ENCODE peak calls at places on chromosomes 13 and 19, in seven cellular contexts. I is GM12878, M is HCT116, B is K562, A is GM23338, G is Panc1, K is GM12892. H is an unnamed sample.

GRCh38 chr19:3358919-3359849 is 7.2 kb upstream of the NFIC start:
- DNase-seq in B (peak), M (no peak), G (no peak), I (no peak), K (peak), A (peak), H (peak)

GRCh38 chr13:37386276-37386675 is 212.3 kb downstream of the POSTN start:
- DNase-seq in B (no peak), G (no peak), A (no peak), I (no peak), K (no peak), M (no peak), H (no peak)

GRCh38 chr13:36998624-36999041 is 507 bp downstream of the ALG5 start:
- DNase-seq in G (no peak), I (no peak), M (no peak), A (peak), B (peak), K (peak), H (peak)

GRCh38 chr19:8221161-8221560 is 12.0 kb downstream of the CERS4 start:
- DNase-seq in G (no peak), A (no peak), K (no peak), I (no peak), B (no peak), M (no peak), H (no peak)

GRCh38 chr19:35247526-35248309 is 1.1 kb upstream of the LSR start:
- DNase-seq in A (peak), K (peak), M (peak), G (peak), I (peak), B (peak), H (peak)

GRCh38 chr19:28522545-28522922 is 690.4 kb downstream of the UQCRFS1 start:
- DNase-seq in A (no peak), B (peak), M (no peak), I (no peak), K (no peak), G (no peak), H (no peak)

GRCh38 chr19:19348266-19348665 is 27.6 kb downstream of the MAU2 start:
- DNase-seq in G (no peak), K (no peak), A (no peak), B (no peak), I (no peak), M (no peak), H (no peak)

GRCh38 chr19:2823646-2824045 is 4.0 kb downstream of the ZNF554 start:
- DNase-seq in M (no peak), A (no peak), B (no peak), G (no peak), I (no peak), K (no peak), H (no peak)

GRCh38 chr13:29613101-29613500 is 17.6 kb upstream of the SLC7A1 start:
- DNase-seq in I (no peak), A (no peak), G (no peak), K (no peak), B (no peak), M (no peak), H (no peak)

GRCh38 chr13:70544706-70545105 is 436.5 kb upstream of the KLHL1 start:
- DNase-seq in I (no peak), M (no peak), G (no peak), B (no peak), A (no peak), K (no peak), H (no peak)

GRCh38 chr19:45271709-45272108 is 20.6 kb downstream of the MARK4 start:
- DNase-seq in M (no peak), A (no peak), G (no peak), K (no peak), I (no peak), B (no peak), H (no peak)

GRCh38 chr13:49897713-49898112 is 38.4 kb downstream of the SPRYD7 start:
- DNase-seq in M (no peak), B (no peak), K (no peak), G (no peak), I (no peak), A (no peak), H (no peak)

GRCh38 chr13:93080587-93080986 is 146.0 kb upstream of the GPC6 start:
- DNase-seq in K (no peak), A (peak), B (no peak), I (no peak), M (no peak), G (no peak), H (no peak)

GRCh38 chr13:28568286-28568685 is 73.4 kb upstream of the FLT1 start:
- DNase-seq in M (no peak), G (no peak), B (peak), K (no peak), A (no peak), I (no peak), H (peak)

GRCh38 chr13:21435710-21436151 is 23.4 kb downstream of the ZDHHC20 start:
- DNase-seq in M (peak), I (peak), A (no peak), K (peak), G (no peak), B (peak), H (peak)

GRCh38 chr19:33396701-33397535 is 23.4 kb downstream of the CEBPG start:
- DNase-seq in K (no peak), B (no peak), G (no peak), M (no peak), A (peak), I (no peak), H (no peak)

GRCh38 chr13:73000027-73000674 is 58.7 kb upstream of the KLF5 start:
- DNase-seq in B (no peak), I (peak), G (no peak), K (no peak), M (peak), A (no peak), H (no peak)

GRCh38 chr19:13960863-13961784 is 8.8 kb downstream of the DCAF15 start:
- DNase-seq in B (no peak), G (no peak), A (no peak), M (no peak), I (no peak), K (no peak), H (no peak)

GRCh38 chr13:113599396-113599795 is 14.8 kb downstream of the TFDP1 start:
- DNase-seq in A (no peak), G (no peak), K (no peak), M (no peak), I (no peak), B (no peak), H (no peak)

GRCh38 chr13:95296326-95296939 is 4.8 kb downstream of the ABCC4 start:
- DNase-seq in G (no peak), A (peak), I (no peak), B (no peak), K (no peak), M (peak), H (peak)

GRCh38 chr13:93965587-93965986 is 513.9 kb downstream of the DCT start:
- DNase-seq in M (no peak), K (no peak), B (no peak), A (no peak), G (no peak), I (no peak), H (no peak)

GRCh38 chr13:93529961-93530360 is 303.4 kb downstream of the GPC6 start:
- DNase-seq in K (no peak), A (no peak), M (no peak), I (no peak), G (no peak), B (no peak), H (no peak)

GRCh38 chr19:47032171-47032811 is 12.7 kb downstream of the NPAS1 start:
- DNase-seq in I (no peak), B (peak), M (peak), G (no peak), K (peak), A (peak), H (peak)

GRCh38 chr13:112161441-112162301 is 94.7 kb downstream of the SOX1 start:
- DNase-seq in M (no peak), B (no peak), A (peak), I (no peak), K (no peak), G (no peak), H (no peak)

GRCh38 chr13:64755961-64756360 is 2474.2 kb downstream of the PCDH9 start:
- DNase-seq in I (no peak), M (no peak), K (no peak), A (no peak), B (no peak), G (no peak), H (no peak)

GRCh38 chr19:3443840-3444694 is 36.3 kb downstream of the SMIM24 start:
- DNase-seq in A (peak), I (no peak), K (no peak), G (no peak), B (no peak), M (no peak), H (no peak)

GRCh38 chr13:45943965-45944364 is 92.4 kb upstream of the SIAH3 start:
- DNase-seq in B (no peak), K (no peak), I (no peak), A (no peak), M (no peak), G (no peak), H (no peak)

GRCh38 chr13:56351041-56351440 is 789.7 kb upstream of the PRR20A start:
- DNase-seq in A (peak), G (no peak), B (no peak), M (no peak), I (no peak), K (no peak), H (no peak)

GRCh38 chr13:38636106-38636505 is 50.8 kb upstream of the FREM2 start:
- DNase-seq in G (no peak), M (no peak), K (no peak), A (no peak), I (no peak), B (no peak), H (no peak)

GRCh38 chr13:33251131-33251629 is 34.4 kb downstream of the STARD13 start:
- DNase-seq in A (no peak), B (no peak), M (peak), K (peak), I (peak), G (no peak), H (no peak)
- TF ChIP-seq POLR2AphosphoS5 in A (no peak), B (no peak), M (no peak), K (no peak), I (no peak), G (no peak), H (no peak)

GRCh38 chr13:101262306-101262705 is 154.0 kb downstream of the NALCN start:
- DNase-seq in M (no peak), I (no peak), K (no peak), B (no peak), A (no peak), G (no peak), H (no peak)

GRCh38 chr13:101258509-101258908 is 157.8 kb downstream of the NALCN start:
- DNase-seq in B (no peak), A (no peak), I (no peak), K (no peak), M (no peak), G (no peak), H (no peak)

DNA sequence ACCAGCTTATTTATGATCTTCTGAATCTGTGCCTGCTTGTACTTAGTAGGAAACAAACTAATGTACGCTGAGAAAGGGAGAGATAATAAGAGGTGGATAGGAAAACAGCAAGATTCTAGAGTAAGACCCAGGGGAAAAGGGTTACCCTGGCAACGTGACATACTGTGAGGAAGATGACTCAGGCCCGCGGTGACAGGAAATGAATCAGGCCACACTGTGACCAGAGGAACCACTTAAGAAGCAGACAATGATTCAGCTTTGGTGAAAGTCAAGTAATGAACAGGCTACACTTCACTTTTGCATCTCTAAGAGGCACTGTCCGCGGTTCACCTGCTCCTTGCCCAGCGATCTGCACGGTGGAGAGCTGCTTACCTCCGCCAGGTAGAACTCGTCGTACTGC is 158.2 kb downstream of the NALCN start:
- DNase-seq in G (peak), M (peak), I (peak), A (peak), B (no peak), K (no peak), H (no peak)
- TF ChIP-seq POLR2AphosphoS5 in G (no peak), M (no peak), I (no peak), A (no peak), B (no peak), K (no peak), H (no peak)

GRCh38 chr19:38921420-38922274 is 8.9 kb downstream of the SARS2 start:
- DNase-seq in K (no peak), B (peak), G (no peak), A (no peak), I (no peak), M (no peak), H (no peak)

GRCh38 chr19:38924383-38924782 is 6.2 kb downstream of the SARS2 start:
- DNase-seq in A (no peak), M (no peak), G (no peak), B (peak), I (no peak), K (no peak), H (no peak)

GRCh38 chr19:38919837-38920528 is 8.0 kb upstream of the CCER2 start:
- DNase-seq in M (no peak), I (no peak), G (no peak), B (peak), A (no peak), K (no peak), H (no peak)

GRCh38 chr19:38920529-38921419 is 8.8 kb upstream of the CCER2 start:
- DNase-seq in B (peak), M (no peak), I (no peak), G (no peak), K (no peak), A (no peak), H (no peak)

GRCh38 chr19:38922482-38922881 is 8.1 kb downstream of the SARS2 start:
- DNase-seq in A (no peak), B (peak), M (no peak), K (no peak), G (no peak), I (no peak), H (no peak)
- TF ChIP-seq POLR2AphosphoS5 in A (no peak), B (no peak), M (no peak), K (no peak), G (peak), I (no peak), H (no peak)

DNA sequence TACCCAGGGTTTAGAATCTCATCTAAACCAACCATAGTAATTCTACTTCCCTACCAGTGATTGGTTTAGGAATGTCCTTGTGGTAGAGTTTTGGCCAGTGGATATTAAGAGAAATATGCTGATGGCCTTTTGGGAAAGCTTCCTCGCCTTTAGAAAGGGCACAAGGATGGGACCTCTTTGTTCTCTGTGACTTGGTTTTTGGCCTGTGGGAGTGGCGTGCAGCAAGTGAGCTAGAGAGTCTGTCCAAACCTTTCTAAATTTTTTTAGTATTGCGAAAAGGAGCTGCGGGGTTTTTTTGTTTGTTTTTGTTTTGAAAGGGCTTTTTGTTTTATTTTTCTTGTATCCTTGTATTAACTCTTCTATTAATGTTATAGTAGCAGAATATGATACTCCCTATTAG is 20.6 kb downstream of the USPL1 start:
- DNase-seq in I (no peak), M (no peak), G (no peak), K (no peak), B (no peak), A (no peak), H (no peak)
- TF ChIP-seq POLR2AphosphoS5 in I (no peak), M (no peak), G (no peak), K (no peak), B (no peak), A (no peak), H (no peak)

GRCh38 chr13:31166591-31166990 is 4.9 kb upstream of the HSPH1 start:
- DNase-seq in M (no peak), B (no peak), K (no peak), A (no peak), G (no peak), I (no peak), H (no peak)

GRCh38 chr13:31159306-31159705 is 2.4 kb downstream of the HSPH1 start:
- DNase-seq in K (no peak), I (no peak), A (no peak), B (no peak), M (no peak), G (no peak), H (no peak)

GRCh38 chr13:31162151-31163008 is 676 bp upstream of the HSPH1 start:
- DNase-seq in A (peak), G (peak), I (peak), K (peak), M (peak), B (peak), H (peak)

GRCh38 chr13:31161583-31162150 is at the start of gene HSPH1:
- DNase-seq in I (peak), M (peak), A (peak), B (peak), G (peak), K (peak), H (peak)

DNA sequence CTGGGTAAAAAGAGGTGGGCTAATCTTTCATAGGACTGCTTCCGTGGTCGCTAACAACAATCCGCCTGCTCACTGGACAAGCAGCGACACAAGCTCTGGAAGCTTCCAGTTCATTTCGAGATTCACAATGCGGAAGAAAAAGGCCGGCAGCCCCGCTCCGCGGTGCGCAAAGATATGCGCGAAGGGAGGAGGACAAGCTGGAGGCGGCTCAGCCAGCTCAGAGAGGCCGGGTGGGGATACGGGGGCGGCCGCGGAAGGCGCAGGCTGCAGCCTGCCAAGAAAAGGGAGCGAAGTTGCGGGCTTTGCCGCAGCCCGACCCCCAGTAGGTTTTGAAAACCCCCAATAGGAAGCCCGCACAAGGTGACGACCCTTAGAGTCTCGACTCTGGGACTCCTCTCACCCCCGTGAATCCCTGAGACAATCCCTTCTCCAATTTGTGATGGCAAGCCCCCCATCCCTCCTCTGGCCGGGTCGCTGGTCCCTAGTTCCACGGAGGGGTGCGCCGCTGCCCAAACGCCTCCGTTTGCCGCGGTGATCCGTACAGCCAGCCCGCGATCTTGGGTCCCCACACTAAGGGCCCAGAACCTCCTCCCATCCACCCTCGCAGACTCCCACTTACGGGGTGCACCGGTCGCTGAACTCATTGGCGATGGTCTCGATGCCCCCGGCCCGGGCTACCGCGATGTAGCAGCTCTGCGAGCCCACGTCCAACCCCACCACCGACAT is 684 bp downstream of the HSPH1 start:
- DNase-seq in G (no peak), B (peak), K (peak), I (peak), M (no peak), A (peak), H (peak)
- TF ChIP-seq POLR2AphosphoS5 in G (no peak), B (no peak), K (no peak), I (no peak), M (no peak), A (no peak), H (peak)

GRCh38 chr19:49591731-49592485 is 926 bp downstream of the PRR12 start:
- DNase-seq in K (no peak), B (peak), M (no peak), A (peak), G (no peak), I (no peak), H (peak)

GRCh38 chr19:49595006-49595818 is 4.2 kb downstream of the PRR12 start:
- DNase-seq in B (no peak), I (no peak), A (no peak), M (no peak), K (no peak), G (no peak), H (no peak)

GRCh38 chr19:49592486-49593232 is 1.7 kb downstream of the PRR12 start:
- DNase-seq in M (no peak), K (no peak), G (no peak), I (no peak), A (peak), B (no peak), H (no peak)

GRCh38 chr19:49594157-49595005 is 3.4 kb downstream of the PRR12 start:
- DNase-seq in I (no peak), G (no peak), K (no peak), B (peak), M (no peak), A (no peak), H (no peak)

GRCh38 chr19:49593233-49594113 is 2.5 kb downstream of the PRR12 start:
- DNase-seq in K (peak), A (peak), G (no peak), M (peak), I (peak), B (peak), H (peak)
- TF ChIP-seq POLR2AphosphoS5 in K (no peak), A (peak), G (no peak), M (peak), I (no peak), B (peak), H (no peak)

GRCh38 chr19:49849433-49850220 is 1.3 kb upstream of the PTOV1 start:
- DNase-seq in A (no peak), B (no peak), G (no peak), M (no peak), K (no peak), I (no peak), H (no peak)
- TF ChIP-seq POLR2AphosphoS5 in A (no peak), B (no peak), G (no peak), M (no peak), K (no peak), I (no peak), H (no peak)

GRCh38 chr19:30118221-30118620 is 176.2 kb downstream of the URI1 start:
- DNase-seq in G (no peak), I (no peak), B (no peak), A (no peak), K (no peak), M (no peak), H (no peak)
- TF ChIP-seq POLR2AphosphoS5 in G (no peak), I (no peak), B (no peak), A (no peak), K (no peak), M (no peak), H (no peak)

DNA sequence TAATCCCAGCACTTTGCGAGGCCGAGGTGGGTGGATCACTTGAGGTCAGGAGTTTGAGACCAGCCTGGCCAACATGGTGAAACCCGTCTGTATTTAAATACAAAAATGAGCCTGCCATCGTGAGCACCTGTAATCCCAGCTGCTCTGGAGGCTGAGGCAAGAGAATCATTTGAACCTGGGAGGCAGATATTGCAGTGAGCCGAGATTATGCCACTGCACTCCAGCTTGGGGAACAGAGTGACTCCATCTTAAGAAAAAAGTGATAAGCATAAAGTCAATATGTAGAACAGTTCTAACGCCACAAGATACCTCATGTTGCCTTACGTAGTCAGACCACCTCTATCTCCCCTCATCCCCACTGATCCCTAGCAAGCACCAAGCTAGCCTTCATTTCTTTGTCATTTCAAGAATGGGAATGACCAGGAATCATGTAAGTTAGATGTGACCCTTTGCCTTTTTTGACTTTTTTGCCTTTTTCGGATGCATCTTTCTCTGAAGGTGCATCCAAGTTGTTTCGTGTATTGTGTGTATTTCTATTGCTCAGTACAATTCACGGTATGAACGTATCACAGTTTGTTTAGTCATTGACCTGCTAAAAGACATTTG is 6.4 kb downstream of the RPL21 start:
- DNase-seq in A (no peak), G (no peak), M (no peak), K (no peak), I (no peak), B (no peak), H (no peak)
- TF ChIP-seq POLR2AphosphoS5 in A (peak), G (peak), M (peak), K (peak), I (peak), B (peak), H (no peak)

H was measured in transverse colon.